ENCODE peak calls at places on chromosomes 13 and 19, in ten cellular contexts. T is stimulated activated naive CD8-positive, alpha-beta T cell treated with anti-CD3 and anti-CD28 coated beads, Interleukin-15, Interleukin-2, amounts not matched to agents 100 U/mL and 50 U/mL, for 24 hours; G is NCI-H2081; C is RWPE1; N is cardiac fibroblast; Y is NCI-H1048; E is HFFc6; D is iris pigment epithelial cell; M is NCI-H748 treated with DMSO at 0.1 percent for 48 hours; R is choroid plexus epithelial cell. O is an unnamed sample.

GRCh38 chr19:30630289-30631034 is 258.3 kb downstream of the ZNF536 start:
- DNase-seq in T (no peak), G (no peak), C (no peak), N (no peak), Y (no peak), E (no peak), D (no peak), M (no peak), R (no peak), O (no peak)

GRCh38 chr19:33902802-33903488 is 106.3 kb downstream of the KCTD15 start:
- DNase-seq in T (no peak), G (no peak), C (no peak), N (no peak), Y (no peak), E (no peak), D (no peak), M (no peak), R (no peak), O (no peak)

GRCh38 chr13:43786766-43787517 is at the start of gene ENOX1:
- DNase-seq in T (peak; percentile 34), G (peak; percentile 78), C (peak; percentile 28), N (peak; percentile 86), Y (no peak), E (peak; percentile 57), D (peak; percentile 80), M (no peak), R (peak; percentile 75), O (no peak)

GRCh38 chr19:18414504-18415176 is 4.6 kb upstream of the SSBP4 start:
- DNase-seq in T (no peak), G (no peak), C (no peak), N (no peak), Y (no peak), E (no peak), D (peak; percentile 55), M (peak; percentile 9), R (peak; percentile 48), O (no peak)

GRCh38 chr13:94608586-94608985 is 6.9 kb downstream of the GPR180 start:
- DNase-seq in T (no peak), G (no peak), C (no peak), N (peak; percentile 13), Y (no peak), E (no peak), D (no peak), M (no peak), R (no peak), O (no peak)

GRCh38 chr13:110305544-110305943 is 1.4 kb downstream of the COL4A1 start:
- DNase-seq in T (no peak), G (no peak), C (no peak), N (peak; percentile 31), Y (no peak), E (no peak), D (no peak), M (no peak), R (no peak), O (no peak)

GRCh38 chr19:17332677-17333581 is 1.7 kb downstream of the ANO8 start:
- DNase-seq in T (peak; percentile 52), G (peak; percentile 68), C (peak; percentile 43), N (peak; percentile 59), Y (peak; percentile 98), E (peak; percentile 43), D (peak; percentile 58), M (no peak), R (peak; percentile 65), O (no peak)

GRCh38 chr13:47008318-47008717 is 111.5 kb upstream of the HTR2A start:
- DNase-seq in T (no peak), G (no peak), C (no peak), N (no peak), Y (no peak), E (no peak), D (no peak), M (no peak), R (no peak), O (no peak)

GRCh38 chr19:14070268-14071050 is 2.1 kb upstream of the MISP3 start:
- DNase-seq in T (no peak), G (no peak), C (no peak), N (no peak), Y (no peak), E (no peak), D (no peak), M (no peak), R (no peak), O (no peak)

GRCh38 chr19:16612631-16613030 is 15.4 kb downstream of the MED26 start:
- DNase-seq in T (no peak), G (no peak), C (no peak), N (peak; percentile 54), Y (no peak), E (no peak), D (no peak), M (no peak), R (peak; percentile 50), O (no peak)

GRCh38 chr19:2149980-2150793 is 1.2 kb downstream of the AP3D1 start:
- DNase-seq in T (no peak), G (no peak), C (no peak), N (peak; percentile 16), Y (no peak), E (no peak), D (no peak), M (no peak), R (no peak), O (no peak)

GRCh38 chr19:51607077-51607476 is 23.1 kb downstream of the SIGLEC5 start:
- DNase-seq in T (peak; percentile 40), G (no peak), C (no peak), N (no peak), Y (no peak), E (no peak), D (no peak), M (no peak), R (no peak), O (no peak)

GRCh38 chr13:46761174-46761573 is 35.8 kb downstream of the ESD start:
- DNase-seq in T (no peak), G (no peak), C (no peak), N (no peak), Y (no peak), E (no peak), D (no peak), M (no peak), R (no peak), O (no peak)

GRCh38 chr19:57887195-57887941 is 1.5 kb downstream of the ZNF814 start:
- DNase-seq in T (no peak), G (no peak), C (no peak), N (peak; percentile 50), Y (no peak), E (no peak), D (no peak), M (peak; percentile 20), R (peak; percentile 39), O (no peak)

GRCh38 chr13:23574421-23574820 is 4.2 kb downstream of the TNFRSF19 start:
- DNase-seq in T (no peak), G (no peak), C (no peak), N (no peak), Y (no peak), E (no peak), D (no peak), M (no peak), R (no peak), O (no peak)

GRCh38 chr13:33204130-33204927 is 81.2 kb downstream of the STARD13 start:
- DNase-seq in T (no peak), G (no peak), C (no peak), N (peak; percentile 94), Y (no peak), E (peak; percentile 72), D (peak; percentile 94), M (no peak), R (peak; percentile 94), O (peak; percentile 94)

GRCh38 chr13:49240017-49240416 is 7.7 kb upstream of the CDADC1 start:
- DNase-seq in T (peak; percentile 41), G (peak; percentile 5), C (peak; percentile 23), N (peak; percentile 40), Y (no peak), E (peak; percentile 25), D (peak; percentile 60), M (no peak), R (peak; percentile 64), O (no peak)

GRCh38 chr19:7676854-7677253 is at the start of gene MCEMP1:
- DNase-seq in T (no peak), G (no peak), C (no peak), N (no peak), Y (no peak), E (no peak), D (no peak), M (no peak), R (no peak), O (no peak)

GRCh38 chr19:2726160-2726855 is 5.1 kb upstream of the DIRAS1 start:
- DNase-seq in T (no peak), G (no peak), C (no peak), N (no peak), Y (no peak), E (no peak), D (no peak), M (no peak), R (no peak), O (no peak)

GRCh38 chr13:99435116-99435515 is 66.2 kb upstream of the TM9SF2 start:
- DNase-seq in T (no peak), G (no peak), C (no peak), N (no peak), Y (no peak), E (no peak), D (no peak), M (no peak), R (no peak), O (no peak)

GRCh38 chr13:26719356-26719945 is 41.1 kb downstream of the GPR12 start:
- DNase-seq in T (no peak), G (peak; percentile 45), C (no peak), N (no peak), Y (no peak), E (peak; percentile 10), D (no peak), M (peak; percentile 74), R (peak; percentile 37), O (no peak)